ENCODE peak calls at places on chromosomes 11 and 22, in four cellular contexts. J, I, S and E are unnamed samples. For H3K4me1, the result is how much of the 10 kb centered on the place peaks cover.

GRCh38 chr11:95074806-95075563 is 8.3 kb downstream of the SRSF8 start:
- DNase-seq in I (peak), J (peak), S (peak), E (no peak)

GRCh38 chr11:14891143-14892035 is 642 bp downstream of the CYP2R1 start:
- DNase-seq in S (peak), I (peak), J (peak), E (peak)

GRCh38 chr11:765025-765801 is 12.1 kb downstream of the GATD1 start:
- DNase-seq in S (peak), J (peak), I (no peak), E (peak)

GRCh38 chr22:31616315-31616980 is 45.6 kb downstream of the PISD start:
- DNase-seq in S (no peak), J (no peak), I (no peak), E (no peak)

GRCh38 chr11:66349084-66349386 is 1.6 kb upstream of the B4GAT1 start:
- DNase-seq in J (no peak), I (no peak), S (no peak), E (no peak)

GRCh38 chr11:21811572-21811971 is 381.3 kb upstream of the ANO5 start:
- DNase-seq in S (no peak), J (no peak), I (no peak), E (no peak)

GRCh38 chr11:44737222-44737621 is 10.5 kb downstream of the TSPAN18 start:
- DNase-seq in I (no peak), J (no peak), S (no peak), E (no peak)

GRCh38 chr11:124115782-124116616 is 749 bp downstream of the VWA5A start:
- DNase-seq in I (no peak), S (peak), J (peak), E (no peak)

GRCh38 chr22:24526191-24526590 is 28.7 kb downstream of the GUCD1 start:
- DNase-seq in I (no peak), S (no peak), J (no peak), E (no peak)

GRCh38 chr11:22671751-22672150 is 5.3 kb downstream of the GAS2 start:
- DNase-seq in J (no peak), S (no peak), I (no peak), E (no peak)

GRCh38 chr11:115617767-115618166 is 113.6 kb upstream of the CADM1 start:
- DNase-seq in J (no peak), S (no peak), I (no peak), E (no peak)

GRCh38 chr11:95930948-95931347 is 7.0 kb upstream of the MTMR2 start:
- DNase-seq in J (no peak), S (no peak), I (no peak), E (no peak)

GRCh38 chr11:4890279-4890678 is 8.6 kb downstream of the OR51T1 start:
- DNase-seq in J (no peak), S (no peak), I (no peak), E (no peak)

GRCh38 chr11:19853016-19853415 is 140.4 kb downstream of the NAV2 start:
- DNase-seq in I (no peak), S (no peak), J (no peak), E (no peak)

GRCh38 chr22:24977370-24978230 is 25.1 kb downstream of the KIAA1671 start:
- DNase-seq in S (peak), I (peak), J (peak), E (no peak)

GRCh38 chr11:59010693-59011092 is 71.4 kb downstream of the GLYATL1 start:
- DNase-seq in S (no peak), I (no peak), J (no peak), E (no peak)

GRCh38 chr11:120956710-120957500 is 67.0 kb upstream of the TBCEL start:
- DNase-seq in J (no peak), S (no peak), I (no peak), E (peak)

GRCh38 chr11:19864141-19865120 is 151.8 kb downstream of the NAV2 start:
- DNase-seq in S (no peak), I (no peak), J (no peak), E (no peak)

GRCh38 chr11:10658621-10659338 is 34.8 kb downstream of the IRAG1 start:
- DNase-seq in I (no peak), J (no peak), S (no peak), E (no peak)
- H3K4me1 ChIP-seq in I (under half), J (under half), S (under half), E (under half)

GRCh38 chr11:75279273-75279672 is 38.7 kb downstream of the TPBGL start:
- DNase-seq in J (peak), S (no peak), I (no peak), E (no peak)

GRCh38 chr11:75277991-75278790 is 37.6 kb downstream of the TPBGL start:
- DNase-seq in J (peak), I (no peak), S (no peak), E (no peak)

GRCh38 chr11:75276696-75277095 is 36.1 kb downstream of the TPBGL start:
- DNase-seq in I (no peak), J (peak), S (no peak), E (no peak)

GRCh38 chr11:75275581-75275980 is 35.0 kb downstream of the TPBGL start:
- DNase-seq in S (peak), I (no peak), J (peak), E (peak)

DNA sequence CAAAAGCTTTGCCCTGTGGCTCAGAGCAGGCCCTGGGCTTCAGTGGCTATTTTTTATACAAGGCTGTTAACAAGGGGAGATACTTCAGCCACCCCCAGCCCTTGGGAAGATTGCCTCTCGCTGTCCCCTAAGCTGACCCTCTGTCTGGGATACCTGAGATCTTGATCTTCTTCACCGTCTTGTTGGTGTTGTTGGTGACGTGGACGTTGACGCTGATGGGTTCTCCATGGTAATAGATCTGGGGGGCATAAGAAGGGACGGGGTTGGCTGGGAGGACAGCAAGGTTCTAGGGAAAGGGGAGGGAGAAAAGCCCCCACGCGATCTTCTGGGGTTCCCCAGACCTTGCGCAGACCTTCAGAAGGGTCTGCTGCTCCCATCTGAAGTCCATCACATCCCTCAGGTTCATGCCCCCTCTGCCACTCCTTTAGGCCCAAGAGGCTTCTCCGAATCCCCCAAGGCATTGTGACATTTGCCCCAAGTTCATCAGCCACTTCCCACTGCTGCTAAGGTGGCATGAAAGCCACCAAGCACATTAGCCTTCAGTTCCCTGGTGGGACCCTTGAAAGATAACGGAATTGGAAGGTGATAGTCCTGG is 36.7 kb downstream of the TPBGL start:
- DNase-seq in S (no peak), J (no peak), I (no peak), E (no peak)
- H3K4me1 ChIP-seq in S (under half), J (under half), I (under half), E (under half)

GRCh38 chr11:69526453-69526810 is 45.0 kb downstream of the LINC01488 start:
- DNase-seq in S (no peak), I (no peak), J (peak), E (no peak)
- H3K4me1 ChIP-seq in S (under half), I (under half), J (under half), E (under half)

DNA sequence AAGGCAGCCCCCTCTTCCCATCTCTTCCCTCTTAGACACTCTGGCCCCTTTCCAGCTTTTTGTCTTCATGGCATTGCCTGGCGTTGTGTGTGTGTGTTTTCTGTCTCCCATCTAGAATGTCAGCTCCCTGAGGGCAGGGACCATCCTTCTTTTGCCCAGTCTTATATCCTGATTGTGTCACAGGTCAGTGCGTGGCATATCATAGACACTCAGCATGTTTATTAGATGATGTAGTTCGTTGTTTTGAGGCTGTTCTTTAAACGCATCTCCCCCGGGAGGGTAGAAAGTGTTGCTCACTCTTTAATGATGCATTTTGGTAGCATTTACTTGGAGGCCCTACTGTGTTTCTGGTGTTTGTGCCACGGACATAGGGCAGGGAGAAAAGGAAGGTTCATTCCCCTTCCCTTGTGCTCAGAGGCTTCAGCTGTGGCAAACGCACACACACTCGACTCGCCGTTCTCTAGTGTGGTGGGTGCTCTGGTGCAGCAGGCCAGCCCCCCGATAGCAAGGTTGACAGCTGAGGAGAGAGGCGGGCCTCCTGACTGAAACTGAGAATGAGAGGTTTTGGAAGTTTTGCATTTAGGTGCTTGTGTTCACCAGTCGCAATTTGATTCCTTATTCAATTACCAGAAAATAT is 60.2 kb downstream of the TNRC6B start:
- DNase-seq in J (no peak), I (no peak), S (no peak), E (no peak)
- H3K4me1 ChIP-seq in J (under half), I (under half), S (under half), E (under half)

DNA sequence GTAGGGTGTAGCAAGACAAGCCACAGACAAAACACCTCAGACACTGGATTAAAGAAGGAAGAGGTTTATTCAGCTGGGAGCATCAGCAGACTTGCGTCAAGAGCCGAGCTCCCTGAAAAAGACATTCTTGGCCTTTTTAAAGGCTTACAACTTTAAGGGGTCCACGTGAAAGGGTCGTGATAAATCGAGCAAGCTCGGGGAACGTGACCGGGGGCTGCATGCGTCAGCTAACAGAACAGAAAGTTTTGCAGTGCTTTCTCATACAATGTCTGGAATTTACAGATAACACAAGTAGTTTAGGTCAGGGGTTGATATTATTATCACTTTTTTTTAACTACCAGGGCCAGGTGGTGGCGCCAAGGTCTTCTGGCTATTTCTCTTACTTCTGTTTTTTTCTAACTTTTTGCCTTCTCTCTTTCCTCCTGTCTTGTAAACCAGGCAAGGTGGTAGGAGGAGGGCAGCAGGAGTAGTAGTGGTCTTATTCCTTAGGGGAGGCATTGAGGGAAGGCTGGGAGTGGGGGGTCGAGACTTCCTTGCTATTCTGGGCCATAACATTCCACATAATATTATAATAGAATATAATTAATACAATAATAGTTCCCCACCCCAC is 631 bp upstream of the ALDH3B1 start:
- DNase-seq in I (no peak), J (no peak), S (peak), E (peak)
- H3K4me1 ChIP-seq in I (under half), J (under half), S (under half), E (under half)

DNA sequence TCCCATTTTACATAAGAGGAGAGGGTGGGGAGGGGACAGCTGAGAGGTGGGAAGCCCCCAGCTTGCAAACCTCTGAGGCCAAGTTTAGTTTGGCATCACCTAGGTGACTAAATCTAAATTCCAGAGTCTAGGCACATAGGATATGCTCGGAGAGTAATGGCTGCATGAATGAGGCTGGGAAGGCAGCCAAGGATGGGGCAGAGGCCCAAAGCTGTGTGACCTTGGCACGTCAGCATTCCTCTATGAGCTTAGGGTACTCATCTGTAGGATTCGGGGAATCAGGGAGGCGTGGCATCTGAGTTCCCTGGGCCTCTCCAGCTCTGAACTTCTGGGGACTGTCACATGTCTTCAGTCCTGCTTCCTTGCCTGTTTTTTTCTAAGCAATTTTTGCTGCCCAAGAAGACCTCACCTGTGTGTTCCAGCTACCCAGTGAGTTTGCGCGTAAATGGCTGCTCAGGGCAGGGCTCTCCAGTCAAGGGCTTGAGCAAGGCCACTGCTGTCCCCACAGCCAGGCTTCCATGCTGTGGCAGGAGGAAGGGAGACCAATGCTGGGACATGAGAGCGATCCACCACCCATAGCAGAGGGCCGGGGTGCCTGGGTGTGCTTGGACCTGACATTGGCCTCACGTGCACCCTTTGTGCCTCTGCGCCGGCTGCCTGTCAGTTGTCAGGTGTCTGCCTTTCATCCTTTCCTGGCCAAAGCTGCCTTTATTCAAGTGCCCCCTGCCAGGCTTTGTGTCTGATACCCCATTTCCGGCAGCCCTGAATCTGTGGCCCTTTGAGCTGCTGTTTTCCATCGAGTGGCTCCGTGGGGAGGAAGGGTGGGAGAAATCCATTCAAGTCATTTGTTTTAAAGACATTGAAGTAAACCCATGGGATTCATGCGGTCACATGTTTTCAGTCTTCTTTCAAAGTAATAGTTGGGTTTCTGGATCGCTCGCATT is 14.0 kb downstream of the DAGLA start:
- DNase-seq in I (no peak), S (peak), J (no peak), E (no peak)
- H3K4me1 ChIP-seq in I (under half), S (under half), J (under half), E (under half)

DNA sequence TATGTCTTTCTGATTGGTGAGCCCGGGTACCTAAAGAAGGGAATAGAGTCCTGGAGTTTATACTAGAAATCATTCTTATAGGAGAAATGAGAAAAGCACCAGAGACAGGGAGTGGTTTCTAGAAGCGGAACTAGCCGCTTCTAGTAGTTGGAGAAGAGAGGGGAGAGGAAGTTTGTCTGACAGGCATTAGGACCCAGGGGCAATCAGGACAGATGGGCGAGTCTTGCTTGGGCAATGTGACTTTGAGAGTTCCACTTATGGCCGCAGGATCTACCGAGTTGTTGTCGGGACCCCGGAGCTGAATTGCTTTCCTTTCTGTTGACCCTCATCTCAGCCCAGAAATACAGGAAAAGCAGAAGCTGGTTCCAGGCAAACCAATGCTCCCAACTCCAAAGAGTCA is 596.8 kb upstream of the CNTN5 start:
- DNase-seq in S (no peak), I (no peak), J (no peak), E (no peak)
- H3K4me1 ChIP-seq in S (under half), I (under half), J (under half), E (under half)

GRCh38 chr11:75516886-75517285 is 8.9 kb downstream of the GDPD5 start:
- DNase-seq in S (no peak), J (no peak), I (no peak), E (no peak)

GRCh38 chr11:75516140-75516539 is 9.6 kb downstream of the GDPD5 start:
- DNase-seq in I (no peak), J (no peak), S (no peak), E (no peak)

GRCh38 chr11:75520688-75521087 is 5.1 kb downstream of the GDPD5 start:
- DNase-seq in J (peak), S (peak), I (no peak), E (no peak)

GRCh38 chr11:75518771-75519653 is 6.7 kb downstream of the GDPD5 start:
- DNase-seq in S (no peak), J (no peak), I (no peak), E (no peak)

DNA sequence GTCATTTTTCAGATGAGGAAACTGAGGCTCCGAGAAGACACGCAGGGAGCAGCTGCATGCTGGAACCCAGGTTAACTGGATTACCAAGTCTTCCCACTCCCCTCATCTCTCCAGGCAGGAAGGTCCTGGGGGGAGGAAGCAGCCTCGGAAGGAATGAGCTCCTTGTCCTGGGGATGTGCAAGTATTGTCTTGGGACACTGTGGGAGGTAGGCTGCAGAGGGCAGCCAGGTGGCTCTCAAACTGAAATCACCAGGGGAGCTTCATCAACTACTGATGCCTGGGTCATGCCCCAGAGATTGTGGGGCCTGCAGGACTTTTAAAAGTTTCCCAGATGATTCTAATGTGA is 7.6 kb downstream of the GDPD5 start:
- DNase-seq in J (no peak), S (no peak), I (no peak), E (no peak)
- H3K4me1 ChIP-seq in J (under half), S (under half), I (under half), E (half or more)